ENCODE peak calls at places on chromosomes 4 and X, in four cellular contexts. B is esophagus muscularis mucosa, G is fibroblast of lung, S is Peyer's patch. W is an unnamed sample. For H3K36me3, the result is how much of the 10 kb centered on the place peaks cover.

GRCh38 chr4:183747931-183748664 is 89.0 kb downstream of the TRAPPC11 start:
- DNase-seq in B (no peak), G (no peak), S (no peak), W (no peak)

GRCh38 chr4:118282692-118283091 is 70.1 kb downstream of the PRSS12 start:
- DNase-seq in B (no peak), G (peak), S (no peak), W (no peak)

GRCh38 chr4:94532016-94532789 is 80.5 kb downstream of the PDLIM5 start:
- DNase-seq in B (no peak), G (peak), S (peak), W (no peak)

GRCh38 chrX:9312922-9313867 is 151.7 kb upstream of the TBL1X start:
- DNase-seq in B (no peak), G (no peak), S (peak), W (no peak)

GRCh38 chrX:97027384-97027922 is 143.7 kb downstream of the RPA4 start:
- DNase-seq in B (no peak), G (peak), S (no peak), W (no peak)

GRCh38 chr4:67712650-67713530 is 11.9 kb upstream of the UBA6 start:
- DNase-seq in B (no peak), G (no peak), S (no peak), W (no peak)

GRCh38 chr4:112813790-112814189 is 176.8 kb downstream of the LARP7 start:
- DNase-seq in B (no peak), G (peak), S (no peak), W (peak)

GRCh38 chr4:1091561-1091995 is 21.8 kb downstream of the RNF212 start:
- DNase-seq in B (no peak), G (no peak), S (peak), W (no peak)

GRCh38 chr4:97530676-97531075 is 612.6 kb downstream of the STPG2 start:
- DNase-seq in B (no peak), G (peak), S (no peak), W (no peak)

GRCh38 chr4:94559351-94559806 is 107.6 kb downstream of the PDLIM5 start:
- DNase-seq in B (no peak), G (peak), S (no peak), W (no peak)

GRCh38 chr4:13907255-13907751 is 279.8 kb upstream of the BOD1L1 start:
- DNase-seq in B (peak), G (peak), S (peak), W (peak)

GRCh38 chr4:2072971-2073807 is 14.1 kb downstream of the NAT8L start:
- DNase-seq in B (no peak), G (no peak), S (no peak), W (no peak)

GRCh38 chr4:156733582-156733981 is 238.0 kb downstream of the PDGFC start:
- DNase-seq in B (no peak), G (no peak), S (no peak), W (no peak)

GRCh38 chrX:11138498-11139390 is 27.6 kb downstream of the HCCS start:
- DNase-seq in B (no peak), G (no peak), S (no peak), W (no peak)

GRCh38 chrX:69493193-69493592 is 10.9 kb upstream of the NALF2 start:
- DNase-seq in B (no peak), G (no peak), S (no peak), W (no peak)

GRCh38 chrX:81229208-81229607 is 27.3 kb downstream of the SH3BGRL start:
- DNase-seq in B (no peak), G (no peak), S (peak), W (no peak)

GRCh38 chr4:179029683-179030082 is 1587.4 kb upstream of the AGA start:
- DNase-seq in B (no peak), G (no peak), S (no peak), W (no peak)

GRCh38 chrX:64204701-64205440 is 637 bp downstream of the AMER1 start:
- DNase-seq in B (no peak), G (peak), S (peak), W (no peak)

DNA sequence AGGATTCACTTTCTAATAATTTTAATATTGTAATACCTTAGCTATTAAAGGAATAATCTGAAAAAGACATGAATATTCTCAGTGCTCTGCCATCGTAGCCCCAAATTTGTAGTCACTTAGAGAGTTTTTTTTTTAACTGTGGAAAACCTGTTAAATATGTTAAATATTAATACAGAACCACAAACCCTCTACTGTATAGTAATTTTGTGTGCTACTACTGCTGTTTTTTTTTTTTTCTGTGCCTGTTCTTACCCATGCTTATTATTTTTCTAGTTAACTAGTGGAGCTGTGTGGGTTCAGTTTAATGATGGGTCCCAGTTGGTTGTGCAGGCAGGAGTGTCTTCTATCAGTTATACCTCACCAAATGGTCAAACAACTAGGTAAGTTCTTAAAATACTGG is 15.8 kb downstream of the PLK4 start:
- DNase-seq in B (no peak), G (no peak), S (no peak), W (no peak)
- H3K36me3 ChIP-seq in B (under half), G (under half), S (under half), W (under half)

DNA sequence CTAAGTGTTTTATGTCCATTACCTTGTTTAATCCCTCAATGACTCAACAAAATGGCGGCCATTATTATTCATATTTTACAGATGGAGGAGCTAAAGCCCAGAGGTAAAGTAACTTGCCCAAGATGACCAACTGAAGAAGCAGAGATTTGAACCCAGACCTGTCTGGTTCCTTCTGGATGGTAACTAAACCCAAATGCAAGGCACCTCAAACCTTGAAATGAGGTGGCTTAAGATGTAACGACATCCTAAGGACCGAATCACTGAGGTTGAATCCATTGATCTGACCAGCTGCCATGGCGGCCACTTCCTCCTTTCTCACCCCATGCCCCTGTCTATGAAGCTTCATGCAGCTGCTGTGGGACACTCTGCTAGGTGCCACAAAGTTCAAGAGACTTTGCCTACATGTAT is 932 bp downstream of the TLR10 start:
- DNase-seq in B (no peak), G (no peak), S (no peak), W (no peak)
- H3K36me3 ChIP-seq in B (under half), G (under half), S (under half), W (under half)

GRCh38 chr4:7804759-7805385 is 134.8 kb downstream of the AFAP1 start:
- DNase-seq in B (no peak), G (no peak), S (no peak), W (no peak)
- H3K36me3 ChIP-seq in B (under half), G (under half), S (under half), W (under half)

GRCh38 chr4:81359207-81359606 is 112.5 kb downstream of the RASGEF1B start:
- DNase-seq in B (no peak), G (no peak), S (no peak), W (no peak)
- H3K36me3 ChIP-seq in B (under half), G (under half), S (under half), W (under half)

GRCh38 chrX:38368774-38369173 is 16.4 kb downstream of the OTC start:
- DNase-seq in B (no peak), G (no peak), S (no peak), W (no peak)

DNA sequence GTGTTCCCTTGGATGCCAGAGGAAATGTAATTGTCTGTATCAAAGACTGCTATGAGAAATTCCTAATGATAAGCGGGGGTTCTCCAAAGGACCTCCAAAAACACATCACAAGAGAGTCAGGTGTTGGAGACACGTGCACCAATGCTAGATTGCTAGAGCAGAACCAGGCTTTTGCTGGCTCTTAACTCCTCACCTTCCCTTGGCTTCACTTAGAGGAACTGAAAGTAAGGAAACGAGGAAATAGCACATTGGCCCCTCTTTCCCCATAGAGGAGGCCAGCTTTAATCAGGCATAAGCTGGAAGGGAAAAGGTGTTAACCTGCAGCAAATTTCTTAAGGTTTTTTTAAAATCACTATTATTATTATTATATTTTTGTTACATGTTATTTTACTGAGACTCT is 13.5 kb downstream of the OTC start:
- DNase-seq in B (no peak), G (no peak), S (no peak), W (no peak)
- H3K36me3 ChIP-seq in B (under half), G (under half), S (under half), W (under half)

GRCh38 chr4:111605111-111605510 is 540.1 kb upstream of the FAM241A start:
- DNase-seq in B (no peak), G (no peak), S (no peak), W (no peak)
- H3K36me3 ChIP-seq in B (under half), G (under half), S (under half), W (under half)

GRCh38 chr4:125482822-125483221 is 168.1 kb downstream of the FAT4 start:
- DNase-seq in B (no peak), G (no peak), S (no peak), W (no peak)

GRCh38 chr4:125489952-125490690 is 175.4 kb downstream of the FAT4 start:
- DNase-seq in B (no peak), G (no peak), S (no peak), W (no peak)

GRCh38 chr4:125484912-125485311 is 170.2 kb downstream of the FAT4 start:
- DNase-seq in B (no peak), G (no peak), S (no peak), W (no peak)

GRCh38 chr4:125483278-125483677 is 168.5 kb downstream of the FAT4 start:
- DNase-seq in B (no peak), G (peak), S (no peak), W (no peak)

GRCh38 chr4:125486354-125486753 is 171.6 kb downstream of the FAT4 start:
- DNase-seq in B (no peak), G (no peak), S (no peak), W (no peak)
- H3K36me3 ChIP-seq in B (under half), G (under half), S (under half), W (under half)

GRCh38 chr4:78864405-78865024 is 74.7 kb downstream of the PAQR3 start:
- DNase-seq in B (no peak), G (peak), S (no peak), W (peak)

GRCh38 chr4:78865451-78865850 is 73.8 kb downstream of the PAQR3 start:
- DNase-seq in B (no peak), G (no peak), S (peak), W (no peak)

DNA sequence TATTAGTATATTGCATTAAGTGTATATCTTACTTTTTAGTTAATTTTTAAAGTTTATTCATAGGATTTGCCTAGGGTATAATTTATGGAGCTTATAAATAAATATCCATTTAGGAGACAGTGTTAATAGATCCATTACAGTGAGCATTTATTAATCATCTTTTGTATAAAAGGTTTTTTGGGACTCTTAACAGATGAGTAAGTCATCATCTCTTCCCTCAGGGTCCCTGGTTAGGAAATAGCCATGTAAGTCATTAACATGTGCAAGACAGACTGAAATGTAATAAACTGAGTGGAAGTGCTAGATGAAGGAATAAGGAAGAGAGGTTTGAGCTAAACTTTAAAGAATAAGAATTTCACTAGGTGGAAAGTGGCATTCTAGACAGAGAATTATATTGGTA is 69.2 kb downstream of the PAQR3 start:
- DNase-seq in B (no peak), G (no peak), S (no peak), W (no peak)
- H3K36me3 ChIP-seq in B (under half), G (under half), S (half or more), W (under half)

W was measured in kidney epithelial cell.